ENCODE peak calls at places on chromosomes 6 and 20, in four cellular contexts. H is BJ, O is GM12864, Q is dorsolateral prefrontal cortex. Z is an unnamed sample.

GRCh38 chr6:133591330-133591729 is 297.6 kb upstream of the TCF21 start:
- DNase-seq in H (no peak), O (no peak), Q (no peak), Z (no peak)

GRCh38 chr6:32293695-32294094 is 69.8 kb upstream of the NOTCH4 start:
- DNase-seq in H (no peak), O (no peak), Q (no peak), Z (no peak)

GRCh38 chr6:132082421-132082820 is 131.2 kb upstream of the CCN2 start:
- DNase-seq in H (no peak), O (no peak), Q (no peak), Z (no peak)

GRCh38 chr20:22684072-22684762 is 99.8 kb upstream of the FOXA2 start:
- DNase-seq in H (no peak), O (no peak), Q (peak; percentile 61), Z (no peak)

GRCh38 chr20:23637282-23638221 is at the start of gene CST3:
- DNase-seq in H (no peak), O (peak; percentile 26), Q (peak; percentile 74), Z (peak; percentile 75)

GRCh38 chr6:137013738-137014602 is 30.8 kb downstream of the IL20RA start:
- DNase-seq in H (no peak), O (no peak), Q (no peak), Z (no peak)

GRCh38 chr20:48682529-48683385 is 145.0 kb downstream of the PREX1 start:
- DNase-seq in H (peak; percentile 87), O (no peak), Q (peak; percentile 81), Z (peak; percentile 74)

GRCh38 chr6:139115980-139116758 is 18.7 kb upstream of the HECA start:
- DNase-seq in H (no peak), O (no peak), Q (no peak), Z (no peak)

GRCh38 chr20:38109657-38110524 is 55.2 kb downstream of the TGM2 start:
- DNase-seq in H (peak; percentile 100), O (no peak), Q (no peak), Z (no peak)

GRCh38 chr20:10242166-10242565 is 23.5 kb downstream of the SNAP25 start:
- DNase-seq in H (no peak), O (no peak), Q (no peak), Z (no peak)

GRCh38 chr20:51801220-51801991 is 915 bp downstream of the SALL4 start:
- DNase-seq in H (no peak), O (no peak), Q (no peak), Z (no peak)

GRCh38 chr6:71310261-71310660 is 21.6 kb downstream of the OGFRL1 start:
- DNase-seq in H (no peak), O (no peak), Q (no peak), Z (no peak)

GRCh38 chr6:18423426-18423825 is 36.3 kb downstream of the RNF144B start:
- DNase-seq in H (no peak), O (no peak), Q (no peak), Z (no peak)

GRCh38 chr20:35673884-35674283 is 9.2 kb upstream of the CPNE1 start:
- DNase-seq in H (no peak), O (no peak), Q (no peak), Z (no peak)

DNA sequence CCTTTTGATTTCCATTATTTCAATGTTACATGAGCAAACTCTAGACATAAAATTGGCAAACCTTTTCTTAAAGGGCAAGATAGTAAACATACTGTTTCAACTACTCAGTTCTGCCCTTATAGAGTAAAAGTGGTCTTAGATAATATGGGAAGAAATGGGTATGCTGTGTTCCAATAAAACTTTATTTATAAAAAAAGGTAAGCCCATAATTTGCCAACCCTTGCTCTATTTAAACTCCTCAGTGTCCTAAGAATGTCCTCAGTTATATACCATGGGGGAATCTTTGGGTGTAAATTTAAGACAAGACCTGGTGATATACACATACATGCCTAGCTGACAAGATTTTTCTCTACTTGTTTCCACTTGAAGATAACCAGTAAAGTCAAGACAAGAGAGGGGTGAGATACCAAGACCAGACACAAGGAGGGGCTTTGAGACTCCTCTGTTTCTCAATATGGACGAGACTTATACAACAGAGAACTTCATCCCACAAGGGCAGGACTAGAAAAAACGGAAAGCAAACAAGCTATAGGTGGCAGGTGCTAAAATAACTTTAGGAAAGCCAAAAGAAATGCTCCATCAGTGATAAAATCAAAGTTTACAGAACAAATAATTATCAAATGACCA is 10.5 kb downstream of the SNX3 start:
- DNase-seq in H (no peak), O (no peak), Q (no peak), Z (no peak)
- TF ChIP-seq CTCF in H (peak; percentile 7), O (peak; percentile 45), Q (no peak), Z (no peak)

GRCh38 chr6:87473419-87473903 is 687 bp downstream of the SLC35A1 start:
- DNase-seq in H (no peak), O (peak; percentile 12), Q (no peak), Z (no peak)

DNA sequence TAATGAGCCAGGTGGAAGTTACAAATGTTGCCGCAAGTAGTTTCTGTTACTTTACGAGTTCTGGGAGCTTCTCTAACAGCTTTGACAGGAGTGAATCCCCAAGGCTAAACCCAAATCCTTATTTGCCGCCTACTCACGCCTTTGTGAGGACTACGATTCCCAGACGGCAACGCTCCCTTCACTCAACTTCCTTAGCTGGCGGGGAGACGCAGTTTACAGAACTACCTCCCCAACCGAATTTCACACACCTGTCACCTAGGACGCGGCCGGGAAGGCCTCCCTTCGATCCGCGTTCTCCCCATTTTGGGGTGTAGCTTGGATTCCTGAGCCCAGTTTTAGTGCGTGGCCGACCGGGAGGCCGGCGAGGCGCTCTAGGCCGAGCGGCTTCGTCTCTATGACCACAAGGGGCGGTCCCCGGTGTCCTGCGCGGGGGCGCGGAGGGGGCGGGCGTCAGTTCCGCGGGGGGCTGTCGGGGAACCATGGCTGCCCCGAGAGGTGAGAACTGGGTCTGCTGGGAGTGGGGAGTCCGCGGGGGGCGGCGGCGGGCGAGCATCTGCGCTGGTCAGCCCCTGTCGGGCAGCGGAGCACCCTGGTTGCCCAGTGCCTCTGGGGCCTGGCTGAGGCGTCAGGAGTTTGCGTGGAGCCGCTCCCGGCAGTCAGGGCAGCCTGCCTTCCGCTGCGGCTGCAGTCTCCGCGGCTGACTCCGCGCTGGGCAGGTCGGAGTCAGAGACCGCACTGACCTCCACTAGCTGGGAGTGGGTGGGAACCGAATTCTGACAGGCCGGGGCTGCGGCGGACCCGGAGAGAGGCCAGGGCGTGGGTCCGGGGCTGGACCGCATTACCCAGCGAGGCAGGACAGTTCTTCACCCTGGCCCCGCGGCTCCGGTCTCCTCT is at the start of gene SLC35A1:
- DNase-seq in H (peak; percentile 34), O (peak; percentile 53), Q (peak; percentile 91), Z (peak; percentile 83)
- TF ChIP-seq CTCF in H (peak; percentile 35), O (no peak), Q (peak; percentile 65), Z (no peak)

GRCh38 chr6:168540713-168541291 is 99.8 kb downstream of the SMOC2 start:
- DNase-seq in H (no peak), O (no peak), Q (no peak), Z (no peak)
- TF ChIP-seq CTCF in H (no peak), O (no peak), Q (no peak), Z (no peak)

DNA sequence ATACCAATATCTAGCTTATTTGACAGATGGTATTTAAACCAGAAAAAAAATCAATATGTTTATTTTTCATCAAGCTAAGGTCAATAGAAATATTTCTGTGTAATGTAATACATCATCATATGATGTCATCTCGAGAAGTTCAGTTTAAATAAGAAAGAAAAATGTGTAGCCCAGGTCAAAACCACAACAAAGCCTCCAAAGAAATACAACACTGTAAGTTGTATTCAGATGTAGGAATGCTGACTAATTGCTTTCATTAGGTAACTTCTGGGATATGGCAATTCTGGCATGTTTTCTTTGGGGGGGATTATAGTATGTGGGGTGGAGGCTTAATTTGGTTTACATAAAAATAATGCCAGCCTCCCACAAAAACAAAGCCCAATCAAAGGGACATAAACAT is 881.8 kb upstream of the CITED2 start:
- DNase-seq in H (no peak), O (no peak), Q (no peak), Z (no peak)
- TF ChIP-seq CTCF in H (no peak), O (no peak), Q (no peak), Z (no peak)

GRCh38 chr6:96742702-96743101 is 94.6 kb downstream of the GPR63 start:
- DNase-seq in H (no peak), O (no peak), Q (no peak), Z (no peak)

GRCh38 chr6:96743496-96743895 is 93.8 kb downstream of the GPR63 start:
- DNase-seq in H (no peak), O (no peak), Q (no peak), Z (no peak)
- TF ChIP-seq CTCF in H (no peak), O (no peak), Q (no peak), Z (no peak)

GRCh38 chr20:45097485-45098095 is 3.3 kb downstream of the KCNS1 start:
- DNase-seq in H (no peak), O (no peak), Q (no peak), Z (no peak)
- TF ChIP-seq CTCF in H (peak; percentile 19), O (peak; percentile 47), Q (peak; percentile 19), Z (no peak)

GRCh38 chr6:125791151-125791819 is 525 bp downstream of the NCOA7 start:
- DNase-seq in H (no peak), O (no peak), Q (peak; percentile 68), Z (no peak)
- TF ChIP-seq CTCF in H (peak; percentile 72), O (peak; percentile 83), Q (peak; percentile 58), Z (peak; percentile 37)

GRCh38 chr20:836188-836587 is 2.7 kb downstream of the FAM110A start:
- DNase-seq in H (no peak), O (no peak), Q (no peak), Z (no peak)
- TF ChIP-seq CTCF in H (no peak), O (no peak), Q (no peak), Z (no peak)

Z was measured in D721Med.